ENCODE peak calls at places on chromosome 18, in eight cellular contexts. Y, P, R, W, V, O, I and C are unnamed samples.

GRCh38 chr18:59231877-59232276 is 11.9 kb downstream of the GRP start:
- DNase-seq in Y (no peak), P (no peak), R (no peak), W (no peak), V (no peak), O (no peak), I (no peak), C (no peak)

GRCh38 chr18:32548688-32549087 is 78.0 kb upstream of the GAREM1 start:
- DNase-seq in Y (no peak), P (peak; percentile 10), R (no peak), W (peak; percentile 43), V (no peak), O (no peak), I (no peak), C (no peak)

GRCh38 chr18:12933323-12933722 is 14.5 kb upstream of the SEH1L start:
- DNase-seq in Y (no peak), P (no peak), R (no peak), W (no peak), V (no peak), O (no peak), I (no peak), C (no peak)

GRCh38 chr18:48799724-48800315 is 150.9 kb downstream of the SMAD7 start:
- DNase-seq in Y (no peak), P (no peak), R (no peak), W (no peak), V (no peak), O (no peak), I (no peak), C (no peak)

GRCh38 chr18:12604445-12605007 is 53.4 kb downstream of the SPIRE1 start:
- DNase-seq in Y (no peak), P (no peak), R (no peak), W (no peak), V (no peak), O (no peak), I (no peak), C (no peak)

GRCh38 chr18:68121308-68121707 is 593.6 kb downstream of the TMX3 start:
- DNase-seq in Y (no peak), P (peak; percentile 49), R (no peak), W (no peak), V (no peak), O (no peak), I (no peak), C (no peak)

GRCh38 chr18:41268271-41268670 is 686.8 kb upstream of the PIK3C3 start:
- DNase-seq in Y (no peak), P (no peak), R (no peak), W (no peak), V (no peak), O (no peak), I (no peak), C (no peak)

GRCh38 chr18:76986391-76986790 is 146.2 kb downstream of the MBP start:
- DNase-seq in Y (no peak), P (no peak), R (no peak), W (no peak), V (no peak), O (no peak), I (no peak), C (no peak)

GRCh38 chr18:34039194-34039593 is 185.5 kb downstream of the NOL4 start:
- DNase-seq in Y (no peak), P (no peak), R (no peak), W (no peak), V (no peak), O (no peak), I (no peak), C (no peak)

GRCh38 chr18:43314931-43315330 is 37.6 kb upstream of the SYT4 start:
- DNase-seq in Y (no peak), P (peak; percentile 22), R (no peak), W (no peak), V (peak; percentile 2), O (no peak), I (no peak), C (no peak)

GRCh38 chr18:29439398-29439797 is 1262.5 kb upstream of the CDH2 start:
- DNase-seq in Y (no peak), P (no peak), R (no peak), W (no peak), V (no peak), O (no peak), I (no peak), C (no peak)

GRCh38 chr18:12159446-12159845 is 65.8 kb downstream of the ANKRD62 start:
- DNase-seq in Y (no peak), P (peak; percentile 10), R (no peak), W (no peak), V (peak; percentile 6), O (no peak), I (no peak), C (no peak)

GRCh38 chr18:1846640-1847039 is 724.7 kb downstream of the METTL4 start:
- DNase-seq in Y (no peak), P (peak; percentile 3), R (no peak), W (no peak), V (peak; percentile 68), O (no peak), I (no peak), C (no peak)

GRCh38 chr18:22475426-22476100 is 57.8 kb upstream of the CTAGE1 start:
- DNase-seq in Y (no peak), P (no peak), R (no peak), W (no peak), V (no peak), O (no peak), I (no peak), C (no peak)

GRCh38 chr18:9055185-9055584 is 47.3 kb upstream of the NDUFV2 start:
- DNase-seq in Y (no peak), P (peak; percentile 93), R (no peak), W (no peak), V (peak; percentile 46), O (no peak), I (no peak), C (peak; percentile 46)

GRCh38 chr18:74378179-74378682 is 62.6 kb downstream of the C18orf63 start:
- DNase-seq in Y (no peak), P (peak; percentile 9), R (no peak), W (no peak), V (no peak), O (no peak), I (no peak), C (peak; percentile 25)

GRCh38 chr18:54558609-54559585 is 32.1 kb upstream of the DYNAP start:
- DNase-seq in Y (peak; percentile 4), P (peak; percentile 41), R (no peak), W (peak; percentile 11), V (peak; percentile 4), O (no peak), I (no peak), C (peak; percentile 13)

GRCh38 chr18:32469190-32469611 is 1.5 kb downstream of the GAREM1 start:
- DNase-seq in Y (no peak), P (peak; percentile 58), R (peak; percentile 32), W (peak; percentile 38), V (no peak), O (no peak), I (peak; percentile 59), C (no peak)

GRCh38 chr18:55302337-55302833 is 285.6 kb downstream of the TCF4 start:
- DNase-seq in Y (no peak), P (no peak), R (peak; percentile 19), W (no peak), V (no peak), O (no peak), I (no peak), C (no peak)

GRCh38 chr18:12742453-12742852 is 39.6 kb downstream of the PSMG2 start:
- DNase-seq in Y (no peak), P (peak; percentile 93), R (no peak), W (no peak), V (peak; percentile 64), O (no peak), I (no peak), C (no peak)

GRCh38 chr18:8139971-8140406 is 469.2 kb upstream of the RAB12 start:
- DNase-seq in Y (no peak), P (peak; percentile 42), R (no peak), W (no peak), V (no peak), O (no peak), I (peak; percentile 46), C (no peak)

GRCh38 chr18:69635482-69635881 is 234.8 kb downstream of the DOK6 start:
- DNase-seq in Y (no peak), P (no peak), R (no peak), W (no peak), V (no peak), O (no peak), I (no peak), C (no peak)

GRCh38 chr18:23662309-23663263 is at the start of gene ANKRD29:
- DNase-seq in Y (peak; percentile 57), P (peak; percentile 27), R (peak; percentile 44), W (peak; percentile 43), V (no peak), O (peak; percentile 5), I (peak; percentile 37), C (peak; percentile 55)

GRCh38 chr18:49111191-49111988 is 160.6 kb upstream of the SMAD7 start:
- DNase-seq in Y (no peak), P (peak; percentile 13), R (no peak), W (no peak), V (no peak), O (no peak), I (no peak), C (no peak)

GRCh38 chr18:21548647-21549046 is 51.9 kb downstream of the ESCO1 start:
- DNase-seq in Y (no peak), P (no peak), R (no peak), W (no peak), V (no peak), O (no peak), I (no peak), C (no peak)

GRCh38 chr18:11728247-11728646 is 39.2 kb downstream of the GNAL start:
- DNase-seq in Y (no peak), P (peak; percentile 25), R (no peak), W (no peak), V (no peak), O (no peak), I (no peak), C (no peak)

GRCh38 chr18:57836557-57836956 is 33.4 kb upstream of the ATP8B1 start:
- DNase-seq in Y (no peak), P (no peak), R (no peak), W (no peak), V (no peak), O (no peak), I (peak; percentile 49), C (no peak)

GRCh38 chr18:61831071-61831470 is 61.7 kb downstream of the RNF152 start:
- DNase-seq in Y (no peak), P (peak; percentile 76), R (no peak), W (no peak), V (peak; percentile 22), O (no peak), I (no peak), C (no peak)

GRCh38 chr18:11150271-11150615 is 874 bp upstream of the PIEZO2 start:
- DNase-seq in Y (no peak), P (no peak), R (no peak), W (no peak), V (no peak), O (no peak), I (no peak), C (no peak)